ENCODE peak calls at places on chromosomes 11 and 22, in seven cellular contexts. E is AG09309, U is IMR-90, Q is cardiac fibroblast, Z is PC-9, J is psoas muscle, S is transverse colon. F is an unnamed sample.

GRCh38 chr11:47415949-47416472 is 7.6 kb downstream of the SLC39A13 start:
- DNase-seq in E (peak; percentile 81), U (peak; percentile 96), Q (peak; percentile 95), Z (peak; percentile 93), J (peak; percentile 90), S (peak; percentile 78), F (peak; percentile 62)

GRCh38 chr11:24781288-24781687 is 284.4 kb downstream of the LUZP2 start:
- DNase-seq in E (no peak), U (no peak), Q (no peak), Z (no peak), J (no peak), S (no peak), F (no peak)

GRCh38 chr11:120115272-120116000 is 22.5 kb downstream of the TRIM29 start:
- DNase-seq in E (no peak), U (no peak), Q (no peak), Z (no peak), J (no peak), S (no peak), F (no peak)

GRCh38 chr11:40129276-40129675 is 1330.2 kb downstream of the LRRC4C start:
- DNase-seq in E (no peak), U (no peak), Q (no peak), Z (no peak), J (no peak), S (no peak), F (peak; percentile 8)

GRCh38 chr11:1109918-1110705 is 35.4 kb downstream of the MUC2 start:
- DNase-seq in E (no peak), U (no peak), Q (no peak), Z (no peak), J (peak; percentile 4), S (no peak), F (no peak)

GRCh38 chr11:68282141-68282860 is 10.5 kb upstream of the C11orf24 start:
- DNase-seq in E (no peak), U (no peak), Q (no peak), Z (no peak), J (no peak), S (no peak), F (no peak)

GRCh38 chr22:44419429-44419828 is 78.6 kb downstream of the RTL6 start:
- DNase-seq in E (no peak), U (peak; percentile 40), Q (peak; percentile 8), Z (no peak), J (no peak), S (no peak), F (no peak)

GRCh38 chr11:66617148-66617814 is 851 bp downstream of the RBM14 start:
- DNase-seq in E (no peak), U (no peak), Q (peak; percentile 64), Z (no peak), J (peak; percentile 81), S (no peak), F (no peak)

GRCh38 chr11:119513806-119514170 is 90.8 kb upstream of the THY1 start:
- DNase-seq in E (no peak), U (no peak), Q (no peak), Z (no peak), J (no peak), S (no peak), F (no peak)

GRCh38 chr11:116386118-116386699 is 386.6 kb downstream of the BUD13 start:
- DNase-seq in E (no peak), U (no peak), Q (no peak), Z (no peak), J (no peak), S (no peak), F (no peak)

GRCh38 chr11:95660038-95660437 is 129.5 kb downstream of the FAM76B start:
- DNase-seq in E (no peak), U (no peak), Q (no peak), Z (no peak), J (no peak), S (no peak), F (no peak)

DNA sequence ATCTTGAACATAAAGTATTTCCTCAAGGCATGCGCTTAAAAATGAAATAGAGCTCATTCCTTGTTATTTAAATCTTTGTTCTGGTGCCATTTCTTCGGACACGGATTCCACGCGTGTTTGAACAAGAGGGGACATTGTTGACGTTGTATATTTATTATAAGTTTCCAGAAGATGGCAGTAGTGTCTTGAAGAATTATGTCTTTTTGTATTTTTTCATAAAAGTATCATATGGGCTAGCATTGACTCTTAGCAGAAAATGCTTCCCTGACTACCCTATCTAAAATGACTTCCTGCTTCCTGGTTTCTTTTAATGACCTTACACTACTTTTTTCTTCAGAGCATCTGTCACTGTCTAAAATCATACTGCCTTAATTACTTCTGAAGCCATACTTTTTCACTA is 20.4 kb downstream of the BIRC2 start:
- DNase-seq in E (no peak), U (peak; percentile 23), Q (peak; percentile 36), Z (no peak), J (no peak), S (no peak), F (no peak)
- TF ChIP-seq CTCF in E (peak; percentile 15), U (peak; percentile 29), Q (no peak), Z (peak; percentile 67), J (peak; percentile 8), S (no peak), F (no peak)

GRCh38 chr11:8261921-8262551 is 1.6 kb downstream of the LMO1 start:
- DNase-seq in E (no peak), U (no peak), Q (no peak), Z (no peak), J (no peak), S (no peak), F (no peak)
- H3K4me3 ChIP-seq in E (no peak overlapping the region), U (no peak overlapping the region), Q (peak overlapping the region; percentile 27), Z (no peak overlapping the region), J (peak overlapping the region; percentile 74), S (no peak overlapping the region), F (peak overlapping the region; percentile 48)

DNA sequence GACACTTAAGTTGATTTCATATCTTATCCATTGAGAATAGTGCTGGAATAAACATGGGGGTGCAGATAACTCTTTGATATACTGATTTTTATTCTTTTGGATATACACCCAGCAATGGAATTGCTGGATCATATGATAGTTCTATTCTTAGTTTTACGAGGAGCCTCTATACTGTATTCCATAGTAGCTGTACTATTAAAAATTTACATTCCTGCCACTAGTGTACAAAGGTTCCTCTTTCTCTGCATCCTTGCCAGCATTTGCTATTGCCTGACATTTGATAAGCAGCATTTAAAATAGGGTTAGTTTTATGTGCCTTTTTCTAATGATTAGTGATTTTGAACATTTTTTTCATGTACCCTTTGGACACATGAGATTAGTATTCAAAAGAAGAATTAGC is 554.2 kb downstream of the JRKL start:
- DNase-seq in E (no peak), U (no peak), Q (no peak), Z (no peak), J (no peak), S (no peak), F (no peak)
- TF ChIP-seq CTCF in E (no peak), U (no peak), Q (no peak), Z (peak; percentile 41), J (no peak), S (no peak), F (peak; percentile 11)

GRCh38 chr22:19178065-19178658 is 374 bp downstream of the SLC25A1 start:
- DNase-seq in E (no peak), U (peak; percentile 11), Q (peak; percentile 36), Z (peak; percentile 54), J (no peak), S (peak; percentile 72), F (no peak)
- H3K4me3 ChIP-seq in E (peak overlapping the region; percentile 63), U (peak overlapping the region; percentile 94), Q (peak overlapping the region; percentile 55), Z (peak overlapping the region; percentile 88), J (peak overlapping the region; percentile 73), S (peak overlapping the region; percentile 89), F (peak overlapping the region; percentile 70)

DNA sequence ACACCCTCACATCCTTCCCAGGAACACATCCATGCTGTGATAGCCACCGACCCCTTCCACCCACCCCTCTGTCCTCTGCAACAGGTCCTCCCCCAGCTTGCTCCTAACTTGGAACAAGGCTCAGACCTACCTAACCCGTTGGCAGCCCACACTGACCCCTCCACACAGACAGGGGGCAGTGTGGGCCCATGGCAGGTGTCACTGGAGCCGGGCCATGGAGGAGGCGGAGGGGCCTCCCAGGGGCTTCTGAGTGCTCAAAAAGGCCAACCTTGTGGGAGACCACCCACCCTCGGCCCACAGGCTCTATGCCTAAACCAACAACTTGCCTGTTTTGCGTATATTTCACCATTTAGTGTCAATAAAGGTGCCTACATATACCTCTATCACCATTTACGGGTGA is 57.0 kb downstream of the CERK start:
- DNase-seq in E (no peak), U (no peak), Q (no peak), Z (no peak), J (no peak), S (no peak), F (no peak)
- TF ChIP-seq CTCF in E (no peak), U (peak; percentile 9), Q (peak; percentile 43), Z (peak; percentile 71), J (peak; percentile 17), S (peak; percentile 20), F (no peak)

DNA sequence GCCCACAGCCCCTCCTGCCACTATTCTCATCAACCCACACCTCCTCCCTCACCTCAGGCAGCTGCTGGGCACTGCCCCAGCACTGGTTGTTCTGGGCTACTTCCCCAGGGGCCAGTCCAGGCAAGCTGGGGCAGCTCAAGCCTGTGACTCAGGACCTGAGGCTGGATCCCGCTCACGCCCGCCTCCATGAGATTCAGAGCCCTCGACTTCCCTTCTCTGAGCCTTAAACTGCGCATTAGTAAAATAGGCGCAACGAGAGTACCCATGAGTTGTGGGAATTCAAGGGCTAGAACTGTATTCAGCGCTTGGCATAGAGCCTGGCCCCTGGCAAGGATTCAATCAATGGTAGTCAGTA is 833 bp upstream of the CD82 start:
- DNase-seq in E (peak; percentile 57), U (peak; percentile 84), Q (peak; percentile 93), Z (peak; percentile 76), J (peak; percentile 87), S (peak; percentile 63), F (no peak)
- H3K4me3 ChIP-seq in E (peak overlapping the region; percentile 38), U (peak overlapping the region; percentile 22), Q (peak overlapping the region; percentile 43), Z (peak overlapping the region; percentile 58), J (peak overlapping the region; percentile 58), S (peak overlapping the region; percentile 46), F (peak overlapping the region; percentile 53)

DNA sequence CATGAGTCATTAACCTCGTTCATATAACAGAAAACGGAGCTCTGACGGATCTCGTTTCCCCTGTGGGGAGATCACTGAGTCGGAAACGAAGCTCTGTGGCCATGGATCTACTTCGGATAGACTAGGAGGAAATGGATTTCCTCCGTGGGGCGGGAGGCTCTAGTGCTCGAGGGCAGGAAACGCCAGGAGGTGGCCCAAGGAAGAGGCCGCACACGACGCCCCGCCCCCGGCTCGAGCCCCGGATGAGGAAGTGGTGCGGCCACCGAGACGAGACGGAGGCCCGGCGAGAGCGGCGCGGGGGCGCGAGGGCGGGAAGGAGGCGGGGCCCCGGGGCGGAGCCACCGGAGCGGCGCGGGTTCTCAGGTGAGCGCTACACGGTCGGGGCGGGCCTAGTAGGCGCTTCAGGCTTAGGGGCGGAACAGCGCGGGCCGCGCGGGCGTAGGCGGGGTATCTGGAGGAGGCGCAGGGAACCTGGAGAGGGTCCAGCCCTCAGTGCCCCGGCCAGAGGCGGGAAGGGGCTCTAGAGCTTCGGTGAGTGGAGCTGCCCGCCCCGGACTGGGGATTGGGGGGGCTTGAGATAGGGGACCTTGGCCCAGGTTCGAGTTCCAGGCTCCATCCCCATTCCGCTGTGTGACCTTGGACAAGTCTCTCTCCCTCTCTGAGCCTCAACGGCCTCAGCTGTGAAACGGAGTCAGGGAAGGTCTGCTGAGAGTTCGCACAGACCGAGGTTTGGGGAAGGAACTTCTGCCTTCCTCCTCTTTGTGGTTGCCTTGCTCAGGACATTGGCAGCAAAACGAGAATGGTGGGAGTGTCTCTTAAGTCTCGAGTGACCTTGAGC is at the start of gene DEPDC5:
- DNase-seq in E (peak; percentile 56), U (peak; percentile 86), Q (peak; percentile 92), Z (peak; percentile 99), J (peak; percentile 96), S (peak; percentile 98), F (peak; percentile 81)
- TF ChIP-seq CTCF in E (no peak), U (peak; percentile 5), Q (no peak), Z (no peak), J (no peak), S (no peak), F (no peak)

F was measured in LNCaP clone FGC.